ENCODE peak calls at places on chromosomes 5 and 9, in six cellular contexts. One of them, this sample, is unnamed.

GRCh38 chr9:4894076-4894475 is 91.0 kb upstream of the JAK2 start:
- DNase-seq in sigmoid colon: no peak
- DNase-seq in HepG2: no peak
- DNase-seq in transverse colon: no peak
- DNase-seq in stomach: no peak
- DNase-seq in A549: no peak
- DNase-seq in this sample: no peak

GRCh38 chr5:93107828-93108520 is 473.0 kb downstream of the NR2F1-AS1 start:
- DNase-seq in sigmoid colon: no peak
- DNase-seq in HepG2: no peak
- DNase-seq in transverse colon: no peak
- DNase-seq in stomach: no peak
- DNase-seq in A549: no peak
- DNase-seq in this sample: no peak

GRCh38 chr9:6640268-6641072 is 5.1 kb downstream of the GLDC start:
- DNase-seq in sigmoid colon: peak
- DNase-seq in HepG2: peak
- DNase-seq in transverse colon: no peak
- DNase-seq in stomach: no peak
- DNase-seq in A549: no peak
- DNase-seq in this sample: no peak

GRCh38 chr5:5351288-5352089 is 71.0 kb upstream of the ICE1 start:
- DNase-seq in sigmoid colon: no peak
- DNase-seq in HepG2: peak
- DNase-seq in transverse colon: no peak
- DNase-seq in stomach: no peak
- DNase-seq in A549: peak
- DNase-seq in this sample: no peak

GRCh38 chr5:39189297-39189955 is 29.9 kb downstream of the FYB1 start:
- DNase-seq in sigmoid colon: no peak
- DNase-seq in HepG2: no peak
- DNase-seq in transverse colon: no peak
- DNase-seq in stomach: no peak
- DNase-seq in A549: no peak
- DNase-seq in this sample: no peak

GRCh38 chr5:159310492-159310891 is 19.8 kb downstream of the IL12B start:
- DNase-seq in sigmoid colon: no peak
- DNase-seq in HepG2: no peak
- DNase-seq in transverse colon: peak
- DNase-seq in stomach: peak
- DNase-seq in A549: no peak
- DNase-seq in this sample: no peak

GRCh38 chr5:107063511-107063910 is 607.2 kb downstream of the EFNA5 start:
- DNase-seq in sigmoid colon: no peak
- DNase-seq in HepG2: no peak
- DNase-seq in transverse colon: no peak
- DNase-seq in stomach: no peak
- DNase-seq in A549: no peak
- DNase-seq in this sample: no peak

GRCh38 chr5:134048864-134049263 is 44.1 kb upstream of the VDAC1 start:
- DNase-seq in sigmoid colon: no peak
- DNase-seq in HepG2: no peak
- DNase-seq in transverse colon: no peak
- DNase-seq in stomach: no peak
- DNase-seq in A549: no peak
- DNase-seq in this sample: no peak

GRCh38 chr5:36459191-36460135 is 146.9 kb upstream of the SLC1A3 start:
- DNase-seq in sigmoid colon: no peak
- DNase-seq in HepG2: peak
- DNase-seq in transverse colon: no peak
- DNase-seq in stomach: no peak
- DNase-seq in A549: peak
- DNase-seq in this sample: no peak

GRCh38 chr9:125706661-125707539 is at the start of gene MAPKAP1:
- DNase-seq in sigmoid colon: peak
- DNase-seq in HepG2: peak
- DNase-seq in transverse colon: peak
- DNase-seq in stomach: peak
- DNase-seq in A549: peak
- DNase-seq in this sample: peak

GRCh38 chr5:78113689-78114088 is 180.8 kb downstream of the AP3B1 start:
- DNase-seq in sigmoid colon: no peak
- DNase-seq in HepG2: no peak
- DNase-seq in transverse colon: no peak
- DNase-seq in stomach: no peak
- DNase-seq in A549: no peak
- DNase-seq in this sample: no peak

GRCh38 chr5:16554110-16554509 is 62.7 kb downstream of the RETREG1 start:
- DNase-seq in sigmoid colon: no peak
- DNase-seq in HepG2: no peak
- DNase-seq in transverse colon: peak
- DNase-seq in stomach: peak
- DNase-seq in A549: no peak
- DNase-seq in this sample: no peak

GRCh38 chr9:92820964-92821363 is 56.3 kb upstream of the BICD2 start:
- DNase-seq in sigmoid colon: no peak
- DNase-seq in HepG2: no peak
- DNase-seq in transverse colon: no peak
- DNase-seq in stomach: no peak
- DNase-seq in A549: no peak
- DNase-seq in this sample: no peak

GRCh38 chr9:36858805-36859375 is 175.2 kb downstream of the PAX5 start:
- DNase-seq in sigmoid colon: no peak
- DNase-seq in HepG2: no peak
- DNase-seq in transverse colon: no peak
- DNase-seq in stomach: no peak
- DNase-seq in A549: no peak
- DNase-seq in this sample: no peak

GRCh38 chr5:57902035-57902434 is 419.4 kb upstream of the ACTBL2 start:
- DNase-seq in sigmoid colon: no peak
- DNase-seq in HepG2: no peak
- DNase-seq in transverse colon: no peak
- DNase-seq in stomach: no peak
- DNase-seq in A549: no peak
- DNase-seq in this sample: no peak

GRCh38 chr5:120014535-120014934 is 385.2 kb downstream of the FAM170A start:
- DNase-seq in sigmoid colon: no peak
- DNase-seq in HepG2: no peak
- DNase-seq in transverse colon: no peak
- DNase-seq in stomach: no peak
- DNase-seq in A549: no peak
- DNase-seq in this sample: no peak

GRCh38 chr9:16985559-16986348 is 115.3 kb upstream of the BNC2 start:
- DNase-seq in sigmoid colon: peak
- DNase-seq in HepG2: no peak
- DNase-seq in transverse colon: peak
- DNase-seq in stomach: no peak
- DNase-seq in A549: peak
- DNase-seq in this sample: peak

GRCh38 chr5:51326844-51327243 is 56.4 kb upstream of the ISL1 start:
- DNase-seq in sigmoid colon: no peak
- DNase-seq in HepG2: no peak
- DNase-seq in transverse colon: no peak
- DNase-seq in stomach: no peak
- DNase-seq in A549: no peak
- DNase-seq in this sample: no peak

GRCh38 chr5:9382511-9382910 is 163.4 kb downstream of the SEMA5A start:
- DNase-seq in sigmoid colon: no peak
- DNase-seq in HepG2: no peak
- DNase-seq in transverse colon: no peak
- DNase-seq in stomach: no peak
- DNase-seq in A549: no peak
- DNase-seq in this sample: no peak

GRCh38 chr5:85108471-85108870 is 723.8 kb upstream of the EDIL3 start:
- DNase-seq in sigmoid colon: no peak
- DNase-seq in HepG2: no peak
- DNase-seq in transverse colon: no peak
- DNase-seq in stomach: no peak
- DNase-seq in A549: peak
- DNase-seq in this sample: no peak

GRCh38 chr5:81195334-81195929 is 37.7 kb upstream of the CKMT2 start:
- DNase-seq in sigmoid colon: no peak
- DNase-seq in HepG2: no peak
- DNase-seq in transverse colon: no peak
- DNase-seq in stomach: no peak
- DNase-seq in A549: no peak
- DNase-seq in this sample: no peak

GRCh38 chr5:173531863-173532262 is 84.6 kb downstream of the BOD1 start:
- DNase-seq in sigmoid colon: no peak
- DNase-seq in HepG2: no peak
- DNase-seq in transverse colon: no peak
- DNase-seq in stomach: no peak
- DNase-seq in A549: no peak
- DNase-seq in this sample: no peak
- TF ChIP-seq POLR2A in sigmoid colon: no peak
- TF ChIP-seq POLR2A in HepG2: no peak
- TF ChIP-seq POLR2A in transverse colon: no peak
- TF ChIP-seq POLR2A in stomach: no peak
- TF ChIP-seq POLR2A in A549: no peak
- TF ChIP-seq POLR2A in this sample: no peak

GRCh38 chr5:125465703-125466102 is 719.3 kb upstream of the ZNF608 start:
- DNase-seq in sigmoid colon: no peak
- DNase-seq in HepG2: no peak
- DNase-seq in transverse colon: no peak
- DNase-seq in stomach: no peak
- DNase-seq in A549: no peak
- DNase-seq in this sample: no peak

GRCh38 chr5:125464847-125465432 is 718.5 kb upstream of the ZNF608 start:
- DNase-seq in sigmoid colon: no peak
- DNase-seq in HepG2: no peak
- DNase-seq in transverse colon: no peak
- DNase-seq in stomach: no peak
- DNase-seq in A549: no peak
- DNase-seq in this sample: no peak

GRCh38 chr5:125467222-125467621 is 720.8 kb upstream of the ZNF608 start:
- DNase-seq in sigmoid colon: no peak
- DNase-seq in HepG2: no peak
- DNase-seq in transverse colon: no peak
- DNase-seq in stomach: no peak
- DNase-seq in A549: no peak
- DNase-seq in this sample: no peak

DNA sequence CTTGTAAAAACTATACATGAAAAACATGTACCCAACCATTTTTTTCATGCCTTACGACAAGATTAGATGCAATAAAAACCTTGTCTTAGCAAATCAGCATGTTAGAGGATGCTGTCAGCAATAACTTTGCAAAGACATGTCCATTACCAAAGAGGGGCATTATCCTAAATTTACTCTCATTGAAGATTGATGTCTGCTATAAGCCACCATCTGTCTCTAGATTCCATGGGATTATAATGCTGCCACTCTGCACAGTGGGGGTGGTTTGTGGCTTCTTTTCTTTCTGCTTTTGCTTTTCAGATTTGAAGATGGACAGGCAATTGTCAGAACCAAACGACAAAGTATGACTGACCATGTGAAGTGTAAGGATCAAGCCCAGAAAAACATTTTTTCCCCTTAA is 724.1 kb upstream of the ZNF608 start:
- DNase-seq in sigmoid colon: no peak
- DNase-seq in HepG2: no peak
- DNase-seq in transverse colon: no peak
- DNase-seq in stomach: no peak
- DNase-seq in A549: no peak
- DNase-seq in this sample: no peak
- TF ChIP-seq EP300 in sigmoid colon: no peak
- TF ChIP-seq EP300 in HepG2: no peak
- TF ChIP-seq EP300 in transverse colon: no peak
- TF ChIP-seq EP300 in stomach: no peak
- TF ChIP-seq EP300 in A549: no peak
- TF ChIP-seq EP300 in this sample: no peak

DNA sequence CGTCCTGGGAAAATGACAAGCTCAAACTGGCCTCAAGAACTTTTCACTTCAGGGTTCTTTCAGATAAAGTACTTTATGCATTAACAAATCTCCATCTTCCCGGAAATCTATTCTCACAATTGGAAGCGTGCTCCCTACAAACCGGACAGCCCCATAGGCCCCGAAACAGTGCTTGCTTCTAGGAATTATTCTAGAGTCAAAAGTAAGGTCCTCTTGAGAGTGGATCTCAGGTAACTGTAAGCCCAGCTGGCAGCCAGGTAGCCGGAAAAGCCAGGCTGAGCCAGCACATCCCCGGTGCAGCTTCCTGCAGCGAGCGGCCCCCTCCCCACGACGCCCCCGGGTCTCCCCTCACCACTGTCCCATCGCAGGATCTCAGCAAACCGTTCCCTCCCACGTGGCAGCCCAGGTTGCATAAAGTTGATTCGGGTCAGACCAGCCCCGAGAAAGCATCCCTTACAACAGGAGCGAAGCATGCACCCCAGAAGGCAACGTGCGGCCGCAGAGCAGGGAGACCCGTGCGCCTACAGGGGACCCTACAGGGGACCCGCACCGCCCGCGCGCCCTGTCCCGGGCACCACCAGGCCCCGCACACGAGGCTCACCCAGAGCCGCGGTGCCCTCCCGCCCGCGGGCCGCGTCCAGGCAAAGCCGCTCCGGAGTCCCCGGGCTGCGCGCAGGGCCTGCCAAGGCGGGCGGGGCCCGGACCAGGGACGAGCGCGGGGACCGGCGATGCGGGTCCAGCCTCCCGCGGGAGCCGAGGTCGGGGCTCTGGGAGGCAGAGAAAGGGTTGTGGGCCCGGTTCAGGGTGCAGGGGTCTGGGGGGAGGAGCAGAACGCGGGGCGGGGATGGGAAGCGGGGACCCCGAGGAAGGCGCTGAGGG is 920 bp downstream of the LPCAT1 start:
- DNase-seq in sigmoid colon: peak
- DNase-seq in HepG2: no peak
- DNase-seq in transverse colon: peak
- DNase-seq in stomach: peak
- DNase-seq in A549: no peak
- DNase-seq in this sample: no peak
- H3K4me3 ChIP-seq in sigmoid colon: peak
- H3K4me3 ChIP-seq in HepG2: peak
- H3K4me3 ChIP-seq in transverse colon: peak
- H3K4me3 ChIP-seq in stomach: peak
- H3K4me3 ChIP-seq in A549: peak
- H3K4me3 ChIP-seq in this sample: peak

DNA sequence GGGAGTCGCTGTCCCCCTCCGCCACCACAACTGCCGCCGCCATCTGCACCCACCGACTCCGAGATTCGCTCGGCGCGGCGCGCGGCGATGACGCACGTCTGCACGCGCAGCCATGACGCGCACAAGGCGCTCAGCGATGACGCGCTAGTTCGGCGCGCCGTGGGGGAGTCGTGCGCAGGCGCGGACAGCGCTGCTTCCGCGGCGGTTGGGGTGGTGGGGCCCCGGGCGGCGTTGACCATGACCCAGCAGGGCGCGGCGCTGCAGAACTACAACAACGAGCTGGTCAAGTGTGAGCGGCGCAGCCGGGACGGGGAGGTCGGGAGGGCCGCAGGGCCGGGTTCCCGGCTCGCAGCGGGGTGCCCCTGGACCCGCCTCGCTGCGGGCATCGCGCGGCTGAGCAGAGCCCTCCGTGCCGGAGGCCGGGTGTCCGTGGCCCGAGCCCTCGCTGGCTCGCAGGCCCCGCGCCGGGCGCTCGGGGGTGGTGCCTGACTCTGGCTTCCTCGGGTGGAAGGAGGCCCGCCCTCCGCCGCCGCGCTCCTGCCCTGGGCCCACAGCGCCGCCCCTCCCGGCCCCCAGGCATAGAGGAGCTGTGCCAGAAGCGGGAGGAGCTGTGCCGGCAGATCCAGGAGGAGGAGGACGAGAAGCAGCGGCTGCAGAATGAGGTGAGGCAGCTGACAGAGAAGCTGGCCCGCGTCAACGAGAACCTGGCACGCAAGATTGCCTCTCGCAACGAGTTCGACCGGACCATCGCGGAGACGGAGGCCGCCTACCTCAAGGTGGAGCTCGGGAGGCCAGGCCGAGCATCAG is at the start of the genes ANAPC2 and SSNA1:
- DNase-seq in sigmoid colon: peak
- DNase-seq in HepG2: peak
- DNase-seq in transverse colon: peak
- DNase-seq in stomach: peak
- DNase-seq in A549: peak
- DNase-seq in this sample: peak
- TF ChIP-seq POLR2A in sigmoid colon: peak
- TF ChIP-seq POLR2A in HepG2: no peak
- TF ChIP-seq POLR2A in transverse colon: peak
- TF ChIP-seq POLR2A in stomach: no peak
- TF ChIP-seq POLR2A in A549: peak
- TF ChIP-seq POLR2A in this sample: peak